ENCODE peak calls at places on chromosomes 6 and 20, in four cellular contexts. L is HepG2, M is H1, B is K562. A is an unnamed sample. For H4K20me1, the result is how much of the 10 kb centered on the place peaks cover.

GRCh38 chr6:49849121-49849907 is 17.0 kb downstream of the CRISP1 start:
- DNase-seq in M (no peak), L (peak), B (peak), A (peak)

GRCh38 chr6:54879188-54879985 is 32.8 kb downstream of the FAM83B start:
- DNase-seq in L (no peak), B (no peak), M (no peak), A (no peak)

GRCh38 chr6:50820590-50821234 is 2.0 kb downstream of the TFAP2B start:
- DNase-seq in M (no peak), B (no peak), L (no peak), A (no peak)

GRCh38 chr6:42212442-42212841 is 5.2 kb downstream of the MRPS10 start:
- DNase-seq in L (no peak), M (no peak), B (no peak), A (no peak)

GRCh38 chr20:59823030-59823423 is 110.4 kb downstream of the SYCP2 start:
- DNase-seq in M (no peak), L (no peak), B (no peak), A (no peak)

GRCh38 chr20:61037498-61037897 is 214.6 kb upstream of the CDH4 start:
- DNase-seq in B (no peak), L (no peak), M (no peak), A (no peak)

GRCh38 chr6:154157082-154157481 is 118.0 kb downstream of the OPRM1 start:
- DNase-seq in B (no peak), M (no peak), L (no peak), A (no peak)

GRCh38 chr6:15444881-15445280 is 199.0 kb downstream of the JARID2 start:
- DNase-seq in M (no peak), B (no peak), L (peak), A (no peak)

GRCh38 chr20:4135385-4136077 is 120.2 kb upstream of the RNF24 start:
- DNase-seq in L (peak), B (peak), M (no peak), A (peak)

GRCh38 chr6:220736-221475 is 71.4 kb upstream of the DUSP22 start:
- DNase-seq in M (no peak), L (peak), B (no peak), A (no peak)

GRCh38 chr20:1702288-1702687 is 44.7 kb upstream of the SIRPG start:
- DNase-seq in L (no peak), B (no peak), M (no peak), A (no peak)

GRCh38 chr6:88490195-88490594 is 324.0 kb upstream of the CNR1 start:
- DNase-seq in M (no peak), L (no peak), B (no peak), A (no peak)
- H3K4me2 ChIP-seq in M (no peak), L (no peak), B (no peak), A (no peak)

GRCh38 chr6:4803343-4803744 is 27.1 kb downstream of the CDYL start:
- DNase-seq in L (no peak), B (no peak), M (no peak), A (no peak)

GRCh38 chr6:4806308-4807190 is 30.3 kb downstream of the CDYL start:
- DNase-seq in L (no peak), B (no peak), M (no peak), A (no peak)

GRCh38 chr6:4802312-4802935 is 26.2 kb downstream of the CDYL start:
- DNase-seq in L (no peak), B (no peak), M (no peak), A (no peak)

GRCh38 chr6:4805553-4806307 is 29.5 kb downstream of the CDYL start:
- DNase-seq in L (peak), M (peak), B (no peak), A (peak)

GRCh38 chr6:4804095-4804494 is 27.9 kb downstream of the CDYL start:
- DNase-seq in M (no peak), B (no peak), L (peak), A (no peak)
- H4K20me1 ChIP-seq in M (half or more), B (under half), L (under half), A (under half)

GRCh38 chr20:51571470-51571794 is 28.9 kb upstream of the NFATC2 start:
- DNase-seq in L (no peak), B (no peak), M (no peak), A (no peak)
- TF ChIP-seq JUN in L (no peak), B (no peak), M (no peak), A (no peak)

DNA sequence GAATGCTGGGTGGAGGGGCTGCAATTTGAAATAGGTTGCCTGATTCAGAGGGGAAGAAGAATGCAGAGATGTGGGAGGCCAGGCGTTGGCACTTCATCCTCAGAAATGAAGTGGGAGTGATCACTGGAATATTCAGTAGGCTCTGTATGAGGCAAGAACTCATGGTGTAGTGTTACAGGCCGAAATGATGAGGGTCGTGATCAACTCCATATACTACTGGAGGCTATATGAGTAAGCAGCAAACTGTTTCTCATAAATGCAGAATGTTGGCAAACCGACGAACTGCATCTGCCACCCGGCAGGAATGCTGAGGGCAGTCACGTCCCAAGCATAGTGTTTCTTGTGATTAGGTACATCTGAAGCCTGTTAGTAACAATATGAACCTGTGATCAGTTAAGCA is 12.7 kb downstream of the KCNS1 start:
- DNase-seq in B (no peak), L (no peak), M (no peak), A (no peak)
- H3K4me2 ChIP-seq in B (no peak), L (no peak), M (no peak), A (no peak)

GRCh38 chr20:34088871-34089479 is 23.1 kb downstream of the EIF2S2 start:
- DNase-seq in B (no peak), M (no peak), L (no peak), A (no peak)

GRCh38 chr20:34089655-34090324 is 22.3 kb downstream of the EIF2S2 start:
- DNase-seq in L (no peak), M (no peak), B (no peak), A (no peak)

GRCh38 chr20:34093895-34094294 is 18.1 kb downstream of the EIF2S2 start:
- DNase-seq in B (no peak), L (no peak), M (no peak), A (no peak)

GRCh38 chr20:34090645-34091044 is 21.4 kb downstream of the EIF2S2 start:
- DNase-seq in M (no peak), L (no peak), B (no peak), A (no peak)

DNA sequence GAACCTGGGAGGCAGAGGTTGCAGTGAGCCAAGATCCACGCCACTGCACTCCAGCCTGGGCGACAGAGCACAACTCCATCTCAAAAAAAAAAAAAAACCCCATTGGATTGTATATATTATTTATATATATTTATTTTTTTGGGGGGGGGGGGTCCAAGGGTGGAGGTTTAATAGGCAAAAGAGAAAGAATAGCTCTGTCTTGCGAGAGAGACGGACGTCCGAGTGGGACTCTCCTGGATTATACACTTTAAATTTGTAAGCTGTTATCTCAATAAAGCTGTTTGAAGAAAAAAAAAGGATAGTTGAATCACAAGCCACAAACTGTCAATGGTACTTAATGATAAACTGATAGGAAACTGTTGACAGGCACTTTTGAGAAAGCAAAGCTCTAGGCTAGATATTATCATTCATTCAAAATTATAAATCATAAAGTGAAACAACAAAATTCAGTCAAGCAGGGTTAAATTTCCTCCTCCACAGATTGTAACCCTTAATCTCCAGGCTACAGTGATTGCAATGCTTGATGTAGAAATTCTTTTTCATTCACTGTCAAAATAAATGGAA is 20.3 kb downstream of the EIF2S2 start:
- DNase-seq in M (no peak), B (no peak), L (no peak), A (no peak)
- H4K20me1 ChIP-seq in M (under half), B (under half), L (under half), A (under half)

DNA sequence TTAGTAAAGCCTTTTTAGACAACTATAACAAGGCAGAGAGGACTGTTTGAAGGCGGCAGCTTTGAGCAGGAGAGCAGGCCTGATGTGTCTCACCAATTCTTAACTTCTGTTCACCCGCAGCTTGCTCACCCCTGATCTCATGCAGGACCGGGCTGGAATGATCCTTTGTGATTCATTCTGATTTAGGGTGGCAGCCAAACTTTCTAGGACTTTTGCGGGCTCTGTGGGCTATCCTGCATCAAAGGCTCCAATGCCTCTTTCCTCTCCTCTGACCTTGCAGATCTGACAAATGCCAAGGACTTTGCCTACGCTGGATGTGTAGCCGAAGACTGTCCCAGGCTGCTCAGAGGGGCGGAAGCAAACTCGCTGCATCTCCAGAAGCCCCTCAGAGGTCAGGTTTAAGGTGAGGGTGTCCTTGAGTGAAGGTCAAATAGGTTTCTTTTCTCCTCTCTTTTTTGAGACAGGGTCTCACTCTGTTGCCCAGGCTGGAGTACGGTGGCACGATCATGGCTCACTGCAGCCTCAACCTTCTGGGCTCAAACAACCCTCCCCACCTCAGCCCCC is 72.3 kb downstream of the VEGFA start:
- DNase-seq in M (no peak), L (no peak), B (no peak), A (no peak)
- TF ChIP-seq JUN in M (no peak), L (no peak), B (no peak), A (no peak)

GRCh38 chr20:57921701-57922482 is 212.1 kb upstream of the PMEPA1 start:
- DNase-seq in L (no peak), M (no peak), B (no peak), A (no peak)
- H3K4me2 ChIP-seq in L (no peak), M (no peak), B (no peak), A (no peak)

GRCh38 chr20:19289451-19289850 is 77.0 kb downstream of the SLC24A3 start:
- DNase-seq in M (no peak), B (no peak), L (no peak), A (no peak)
- H4K20me1 ChIP-seq in M (under half), B (under half), L (under half), A (under half)